ENCODE peak calls at places on chromosome 2, in nine cellular contexts. Q is HCT116, D is IMR-90, L is heart left ventricle, V is K562, T is A549, H is gastrocnemius medialis, R is right lobe of liver, P is tibial nerve. Z is an unnamed sample.

GRCh38 chr2:160703648-160704585 is 210.3 kb upstream of the RBMS1 start:
- DNase-seq in Q (no peak), D (no peak), L (no peak), V (no peak), T (no peak), H (no peak), R (no peak), P (no peak), Z (no peak)

GRCh38 chr2:107811376-107811775 is 15.3 kb upstream of the RGPD4 start:
- DNase-seq in Q (no peak), D (no peak), L (no peak), V (no peak), T (no peak), H (no peak), R (no peak), P (no peak), Z (no peak)

GRCh38 chr2:19819097-19820065 is 82.4 kb downstream of the TTC32 start:
- DNase-seq in Q (peak), D (peak), L (no peak), V (no peak), T (peak), H (no peak), R (no peak), P (no peak), Z (peak)

GRCh38 chr2:151251012-151251411 is 10.7 kb downstream of the RBM43 start:
- DNase-seq in Q (no peak), D (peak), L (no peak), V (no peak), T (no peak), H (no peak), R (no peak), P (no peak), Z (no peak)

GRCh38 chr2:166419616-166419934 is 43.8 kb upstream of the SCN9A start:
- DNase-seq in Q (peak), D (peak), L (no peak), V (no peak), T (peak), H (no peak), R (no peak), P (no peak), Z (no peak)

GRCh38 chr2:23620841-23621341 is 235.9 kb downstream of the KLHL29 start:
- DNase-seq in Q (no peak), D (peak), L (peak), V (no peak), T (no peak), H (no peak), R (no peak), P (no peak), Z (no peak)

GRCh38 chr2:1641498-1641897 is 102.8 kb downstream of the PXDN start:
- DNase-seq in Q (no peak), D (no peak), L (no peak), V (no peak), T (no peak), H (no peak), R (no peak), P (no peak), Z (no peak)

GRCh38 chr2:182680838-182681237 is 35.2 kb upstream of the DNAJC10 start:
- DNase-seq in Q (no peak), D (no peak), L (no peak), V (no peak), T (no peak), H (no peak), R (no peak), P (no peak), Z (no peak)

GRCh38 chr2:46294185-46294836 is 2.9 kb upstream of the EPAS1 start:
- DNase-seq in Q (no peak), D (no peak), L (no peak), V (peak), T (peak), H (no peak), R (peak), P (no peak), Z (no peak)

GRCh38 chr2:99183025-99183424 is 2.0 kb downstream of the MRPL30 start:
- DNase-seq in Q (no peak), D (peak), L (no peak), V (no peak), T (no peak), H (no peak), R (no peak), P (no peak), Z (no peak)

GRCh38 chr2:99184811-99185210 is 3.8 kb downstream of the MRPL30 start:
- DNase-seq in Q (no peak), D (no peak), L (no peak), V (no peak), T (no peak), H (no peak), R (no peak), P (no peak), Z (no peak)

DNA sequence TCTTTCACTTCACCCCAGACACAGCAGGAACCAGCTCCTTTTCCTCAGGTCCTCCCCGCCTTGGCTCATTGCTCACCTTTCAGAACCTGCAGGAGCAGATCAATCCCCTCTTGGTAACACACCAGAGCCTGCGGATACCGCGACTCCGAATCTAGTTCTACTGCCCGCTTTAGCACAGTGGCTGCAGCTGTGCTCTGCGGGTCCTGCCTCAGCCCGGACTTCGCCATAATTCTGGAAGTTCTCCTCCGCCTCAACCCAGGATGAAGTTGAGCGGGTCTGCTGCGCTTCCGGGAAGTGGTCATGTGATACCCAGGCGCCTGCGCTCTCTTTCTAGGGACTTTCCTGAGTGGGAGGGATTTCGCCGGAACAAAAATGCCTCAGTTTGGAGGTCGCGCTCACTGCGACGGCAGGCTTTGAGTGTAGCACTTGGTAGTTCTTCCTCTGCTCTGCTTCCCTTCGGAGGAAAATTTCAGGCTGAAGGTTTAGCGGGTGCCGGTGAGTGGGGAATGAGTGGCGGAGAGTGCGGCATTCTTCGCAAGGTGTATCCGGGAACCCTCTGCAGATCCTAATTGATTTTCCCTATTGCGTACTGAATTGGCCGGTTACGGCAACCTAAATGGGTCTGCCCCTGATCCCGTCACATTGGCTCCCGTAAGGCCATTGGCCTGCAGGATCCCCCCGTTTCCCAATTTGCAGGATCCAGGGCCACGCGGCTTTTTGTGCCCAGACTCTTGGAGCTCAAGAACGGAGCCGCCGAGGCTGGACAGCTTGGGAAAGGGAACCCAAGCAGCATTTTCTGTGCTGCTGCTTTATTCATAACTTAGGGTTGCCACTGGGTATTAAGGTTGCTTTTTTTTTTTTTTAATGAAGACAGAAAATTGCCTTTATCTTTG is at the start of the genes MITD1 and MRPL30:
- DNase-seq in Q (peak), D (peak), L (peak), V (peak), T (peak), H (peak), R (peak), P (peak), Z (peak)
- TF ChIP-seq POLR2A in Q (peak), D (peak), L (peak), V (peak), T (peak), H (peak), R (peak), P (peak), Z (no peak)

GRCh38 chr2:237723613-237724012 is 75.0 kb upstream of the RBM44 start:
- DNase-seq in Q (no peak), D (peak), L (peak), V (peak), T (peak), H (no peak), R (peak), P (no peak), Z (peak)
- H3K27ac ChIP-seq in Q (no peak), D (no peak), L (no peak), V (no peak), T (peak), H (no peak), R (no peak), P (no peak), Z (no peak)

DNA sequence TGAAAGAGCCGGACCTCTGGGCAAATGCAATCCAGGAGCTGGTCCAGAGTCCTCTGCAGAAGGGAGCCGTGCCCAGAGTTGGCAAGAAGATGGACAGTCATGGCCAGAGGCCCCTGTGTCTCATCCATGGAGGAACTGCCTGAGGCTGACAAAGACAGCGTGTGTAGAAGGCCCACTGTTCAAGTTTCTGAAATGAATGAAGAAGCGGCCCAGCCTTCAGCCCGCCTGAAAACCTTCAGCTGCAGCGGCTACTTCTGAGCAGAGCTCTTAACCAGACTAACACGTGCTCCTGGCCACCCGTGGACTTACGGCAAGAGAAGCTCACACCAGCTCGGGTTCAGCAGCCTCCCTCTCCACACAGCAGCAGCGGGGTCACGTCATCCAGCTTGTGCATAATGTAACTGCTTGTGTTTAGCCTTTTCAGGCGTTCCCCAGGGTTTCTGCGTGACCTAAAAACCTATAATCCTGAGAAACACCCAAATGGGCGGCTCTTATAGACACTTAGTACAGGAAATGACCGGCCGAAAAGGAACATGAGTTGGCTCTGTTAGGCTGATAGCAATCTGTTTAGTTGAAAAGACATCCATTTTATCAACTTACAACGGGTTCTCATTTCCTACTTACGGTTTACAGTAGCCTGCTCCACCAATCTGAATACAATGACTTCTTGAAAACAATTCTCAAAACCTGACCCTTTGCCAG is at the start of gene FAM124B:
- DNase-seq in Q (no peak), D (peak), L (peak), V (peak), T (no peak), H (peak), R (peak), P (peak), Z (peak)
- TF ChIP-seq POLR2A in Q (no peak), D (no peak), L (peak), V (peak), T (no peak), H (peak), R (no peak), P (no peak), Z (no peak)

DNA sequence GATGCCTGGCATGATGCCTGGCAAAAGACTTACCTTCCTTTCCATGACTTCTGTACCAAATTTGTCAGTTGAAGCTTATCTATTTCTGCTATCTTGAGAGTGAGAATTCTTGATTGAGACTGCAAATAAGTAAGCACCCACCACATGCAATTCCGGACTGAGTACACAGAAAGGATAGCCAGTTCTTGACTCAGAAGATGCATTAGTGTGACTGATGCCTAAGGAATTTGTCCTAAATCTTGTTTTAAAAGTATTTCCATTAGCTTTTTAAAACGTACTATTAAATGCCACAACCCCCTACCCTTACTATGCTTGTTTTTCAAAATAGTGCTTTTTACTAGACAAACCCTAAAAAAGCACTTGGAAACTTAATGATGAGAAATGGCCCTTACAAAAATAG is 545 bp downstream of the MPP4 start:
- DNase-seq in Q (no peak), D (peak), L (no peak), V (no peak), T (no peak), H (no peak), R (no peak), P (no peak), Z (no peak)
- H3K27ac ChIP-seq in Q (no peak), D (peak), L (no peak), V (no peak), T (peak), H (no peak), R (no peak), P (no peak), Z (peak)

Z was measured in vagina.